ENCODE peak calls at places on chromosomes 3 and 15, in four cellular contexts. H, G, T and R are unnamed samples.

GRCh38 chr15:40303576-40303975 is 4.2 kb downstream of the PLCB2 start:
- DNase-seq in T (no peak), G (no peak), H (no peak), R (no peak)

GRCh38 chr15:85633859-85634258 is 160.9 kb downstream of the KLHL25 start:
- DNase-seq in T (no peak), H (no peak), G (no peak), R (no peak)

GRCh38 chr15:83094592-83094991 is 12.9 kb upstream of the TM6SF1 start:
- DNase-seq in G (no peak), H (no peak), T (no peak), R (no peak)

GRCh38 chr3:46427929-46428833 is 21.1 kb downstream of the CCRL2 start:
- DNase-seq in H (no peak), G (no peak), T (no peak), R (no peak)

GRCh38 chr15:52463638-52464037 is 65.0 kb downstream of the MYO5A start:
- DNase-seq in G (no peak), T (no peak), H (no peak), R (no peak)

GRCh38 chr3:149765762-149766334 is 13.6 kb upstream of the COMMD2 start:
- DNase-seq in T (no peak), G (no peak), H (no peak), R (no peak)

GRCh38 chr3:13016083-13016725 is 57.0 kb downstream of the IQSEC1 start:
- DNase-seq in H (no peak), T (no peak), G (no peak), R (peak)

GRCh38 chr3:114454592-114455251 is 160.9 kb downstream of the TIGIT start:
- DNase-seq in H (peak), G (no peak), T (no peak), R (peak)

GRCh38 chr15:40287968-40288367 is 5.1 kb upstream of the ANKRD63 start:
- DNase-seq in G (no peak), H (peak), T (no peak), R (no peak)

GRCh38 chr15:93139436-93139835 is 50.4 kb upstream of the RGMA start:
- DNase-seq in G (no peak), T (no peak), H (no peak), R (no peak)